ENCODE peak calls at places on chromosomes 11 and 22, in six cellular contexts. T is progenitor cell of endocrine pancreas, S is testis, G is endothelial cell, W is OCI-LY7, F is GM23338. M is an unnamed sample.

GRCh38 chr11:65861533-65862183 is 1.4 kb downstream of the MUS81 start:
- DNase-seq in F (no peak), W (no peak), G (peak; percentile 3), S (no peak), T (no peak), M (peak; percentile 3)

GRCh38 chr11:35688023-35688422 is 25.4 kb downstream of the TRIM44 start:
- DNase-seq in W (no peak), T (no peak), F (no peak), G (no peak), S (no peak), M (no peak)

GRCh38 chr11:94545641-94546470 is 2.1 kb downstream of the FUT4 start:
- DNase-seq in G (no peak), T (no peak), W (no peak), S (no peak), F (peak; percentile 24), M (no peak)

GRCh38 chr11:121930004-121930965 is 185.7 kb downstream of the BLID start:
- DNase-seq in W (no peak), G (no peak), T (no peak), S (no peak), F (peak; percentile 12), M (no peak)

GRCh38 chr11:67364169-67364568 is 9.2 kb downstream of the CLCF1 start:
- DNase-seq in G (no peak), F (no peak), S (no peak), T (no peak), W (no peak), M (no peak)

GRCh38 chr22:27993774-27994350 is 74.8 kb upstream of the PITPNB start:
- DNase-seq in F (no peak), W (no peak), T (no peak), S (no peak), G (no peak), M (no peak)

GRCh38 chr11:118099838-118100570 is 13.2 kb upstream of the SMIM35 start:
- DNase-seq in G (no peak), W (no peak), S (no peak), T (no peak), F (no peak), M (no peak)

GRCh38 chr11:63999349-64000025 is 13.2 kb downstream of the OTUB1 start:
- DNase-seq in T (no peak), G (peak; percentile 47), W (no peak), S (peak; percentile 44), F (peak; percentile 84), M (peak; percentile 74)

GRCh38 chr22:47092896-47093311 is 330.5 kb downstream of the TBC1D22A start:
- DNase-seq in G (no peak), T (no peak), S (peak; percentile 24), W (no peak), F (no peak), M (no peak)

GRCh38 chr22:48248901-48249455 is 1486.5 kb downstream of the TBC1D22A start:
- DNase-seq in F (no peak), G (no peak), W (no peak), T (no peak), S (no peak), M (no peak)

GRCh38 chr11:8356216-8356615 is 92.5 kb upstream of the LMO1 start:
- DNase-seq in S (no peak), F (no peak), T (no peak), G (no peak), W (no peak), M (no peak)

GRCh38 chr11:80523057-80523456 is 1082.2 kb upstream of the TENM4 start:
- DNase-seq in G (no peak), S (no peak), W (no peak), T (no peak), F (no peak), M (no peak)

GRCh38 chr22:43289551-43289963 is 53.6 kb downstream of the SCUBE1 start:
- DNase-seq in G (no peak), F (no peak), S (peak; percentile 50), T (no peak), W (no peak), M (no peak)

GRCh38 chr22:27673839-27674238 is 127.7 kb downstream of the MN1 start:
- DNase-seq in F (no peak), G (no peak), S (no peak), T (peak; percentile 35), W (no peak), M (no peak)

GRCh38 chr11:125304876-125305275 is 140.3 kb downstream of the PKNOX2 start:
- DNase-seq in F (no peak), T (no peak), G (no peak), S (no peak), W (no peak), M (no peak)

GRCh38 chr11:125457814-125458343 is 38.2 kb downstream of the FEZ1 start:
- DNase-seq in F (peak; percentile 16), W (no peak), S (peak; percentile 56), G (no peak), T (no peak), M (no peak)

GRCh38 chr11:59891781-59892181 is 13.2 kb downstream of the OOSP3 start:
- DNase-seq in G (peak; percentile 10), S (peak; percentile 51), W (no peak), F (peak; percentile 79), T (no peak), M (peak; percentile 4)

GRCh38 chr11:59965424-59965823 is 1.6 kb downstream of the OOSP4A start:
- DNase-seq in F (no peak), W (no peak), S (no peak), T (no peak), G (no peak), M (no peak)

GRCh38 chr11:78841451-78842060 is 266.9 kb upstream of the NARS2 start:
- DNase-seq in F (peak; percentile 51), W (no peak), S (no peak), G (no peak), T (no peak), M (no peak)

GRCh38 chr22:47604563-47604962 is 842.1 kb downstream of the TBC1D22A start:
- DNase-seq in G (no peak), W (no peak), T (no peak), F (no peak), S (no peak), M (no peak)

GRCh38 chr11:27097538-27097937 is 56.9 kb downstream of the BBOX1 start:
- DNase-seq in T (no peak), F (no peak), W (no peak), G (no peak), S (no peak), M (no peak)

GRCh38 chr11:131629925-131630324 is 259.5 kb downstream of the NTM start:
- DNase-seq in F (no peak), S (no peak), G (no peak), T (no peak), W (no peak), M (no peak)

DNA sequence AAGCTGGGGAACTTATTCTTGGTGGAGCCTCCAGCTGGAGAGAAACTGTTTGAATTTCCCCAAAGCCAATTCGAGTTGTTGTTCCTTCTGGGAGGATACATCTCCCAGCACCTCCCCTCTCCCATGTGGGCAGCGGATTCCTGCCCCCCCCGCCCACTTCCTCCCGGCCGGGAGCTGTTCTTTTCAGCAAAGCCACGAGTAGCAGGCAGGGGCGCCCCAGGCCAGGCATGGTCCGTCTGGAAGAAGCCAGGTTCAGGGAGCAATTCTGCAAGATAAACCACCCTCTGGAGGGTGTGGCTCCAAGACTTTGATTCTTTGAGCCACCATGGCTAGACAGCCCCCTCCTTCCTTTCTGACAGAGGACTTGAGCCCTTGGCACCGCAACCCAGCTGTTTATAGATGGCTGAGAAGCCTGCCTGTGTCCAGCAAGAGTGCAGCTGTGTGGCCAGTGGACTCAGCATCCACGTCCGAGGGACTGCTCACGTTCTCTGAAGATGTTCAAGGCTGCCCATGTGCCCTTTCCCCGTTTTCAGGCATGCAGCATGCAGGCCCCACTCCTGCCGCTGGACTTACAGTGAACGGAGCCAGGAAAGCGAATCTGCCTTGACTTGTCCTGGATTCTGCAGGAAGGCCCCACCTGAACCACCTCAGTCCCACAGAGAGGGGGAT is 170.3 kb downstream of the CTTN start:
- DNase-seq in T (no peak), S (peak; percentile 71), W (no peak), G (peak; percentile 33), F (peak; percentile 74), M (no peak)
- TF ChIP-seq CTCF in T (no peak), S (no peak), W (no peak), G (no peak), F (peak; percentile 45), M (no peak)

DNA sequence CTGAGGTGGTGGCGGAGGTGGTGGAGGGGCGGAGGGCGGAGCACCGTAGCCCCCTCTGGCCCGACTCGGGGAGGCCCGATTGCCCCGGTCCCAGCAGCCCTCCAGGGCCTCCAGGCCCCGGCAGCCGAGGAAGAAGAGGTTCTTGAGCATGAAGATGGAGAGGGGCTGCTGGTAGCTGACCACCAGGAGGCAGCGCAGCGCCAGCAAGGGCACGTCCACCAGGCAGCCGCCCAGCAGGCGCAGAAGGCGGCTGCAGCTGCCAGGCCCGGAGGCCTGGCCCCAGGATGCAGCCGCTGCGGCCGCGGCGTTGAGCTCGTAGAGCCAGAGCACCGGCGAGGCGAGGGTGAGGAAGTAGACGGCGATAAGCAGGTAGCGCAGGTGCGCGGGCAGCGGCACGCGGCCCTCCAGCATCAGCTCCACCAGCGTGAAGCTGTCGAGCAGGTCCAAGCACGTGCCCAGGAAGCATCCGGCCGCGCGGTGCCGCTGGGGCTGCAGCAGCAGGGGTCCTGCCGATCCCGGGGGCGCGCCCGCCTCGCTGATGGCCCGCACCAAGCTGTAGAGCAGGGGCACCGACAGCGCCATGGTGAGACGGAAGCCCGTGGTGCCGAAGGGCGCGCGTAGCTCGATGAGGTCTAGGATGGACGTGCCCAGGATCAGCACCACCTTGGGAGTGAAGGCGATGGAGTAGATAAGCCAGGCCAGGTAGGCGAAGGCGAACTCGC is 1.5 kb downstream of the TMEM121B start:
- DNase-seq in G (peak; percentile 67), S (no peak), F (peak; percentile 80), T (no peak), W (no peak), M (peak; percentile 22)
- TF ChIP-seq CTCF in G (peak; percentile 70), S (no peak), F (peak; percentile 76), T (peak; percentile 43), W (peak; percentile 57), M (peak; percentile 34)

GRCh38 chr11:20110908-20111669 is 49.2 kb downstream of the DBX1 start:
- DNase-seq in S (peak; percentile 68), F (peak; percentile 93), W (peak; percentile 65), T (peak; percentile 52), G (peak; percentile 45), M (peak; percentile 66)
- TF ChIP-seq CTCF in S (peak; percentile 48), F (peak; percentile 99), W (peak; percentile 83), T (peak; percentile 87), G (peak; percentile 92), M (peak; percentile 89)

DNA sequence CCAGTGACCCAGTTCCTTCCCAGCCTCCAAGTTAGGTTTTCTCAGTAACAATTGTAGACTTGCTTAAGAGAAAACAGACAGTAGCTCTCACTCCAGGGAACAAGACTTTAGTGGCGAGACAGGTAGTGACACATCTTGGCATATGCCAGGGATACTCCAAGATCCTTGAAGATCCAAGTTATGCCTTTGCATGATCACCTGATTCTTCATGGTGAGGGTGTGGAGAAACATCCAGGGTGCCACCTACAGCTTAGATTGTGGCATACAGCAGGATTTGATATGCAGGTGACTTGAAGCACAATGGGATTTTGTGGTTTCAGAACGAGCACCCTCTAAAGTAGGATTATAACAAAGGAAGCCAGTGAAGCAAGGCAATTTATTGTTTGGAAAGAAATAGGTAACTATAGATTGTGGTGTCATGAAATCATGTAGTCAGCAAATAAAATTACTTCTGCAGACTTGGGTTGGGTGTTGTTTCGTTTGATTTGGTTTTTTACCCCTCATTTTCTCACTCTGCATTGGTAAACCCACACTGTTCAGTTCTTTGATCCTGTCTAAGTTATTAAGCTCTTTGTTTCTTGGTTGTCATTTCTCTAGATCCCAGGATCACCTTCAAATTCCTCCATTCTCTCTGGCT is 9.2 kb downstream of the POU2AF3 start:
- DNase-seq in S (no peak), T (no peak), F (no peak), G (no peak), W (no peak), M (no peak)
- TF ChIP-seq CTCF in S (no peak), T (no peak), F (peak; percentile 24), G (no peak), W (peak; percentile 46), M (no peak)

GRCh38 chr11:7143908-7144307 is 55.1 kb downstream of the RBMXL2 start:
- DNase-seq in S (no peak), W (peak; percentile 8), T (no peak), G (no peak), F (peak; percentile 57), M (no peak)
- TF ChIP-seq CTCF in S (no peak), W (peak; percentile 59), T (peak; percentile 49), G (no peak), F (peak; percentile 55), M (peak; percentile 15)